ENCODE peak calls at places on chromosomes 4 and X, in six cellular contexts. One of them, this sample, is unnamed. For H3K27me3 and H3K36me3, the result is how much of the 10 kb centered on the place peaks cover.

GRCh38 chr4:74219241-74219640 is 61.3 kb downstream of the MTHFD2L start:
- DNase-seq in CD4-positive, alpha-beta memory T cell: no peak
- DNase-seq in thyroid gland: no peak
- DNase-seq in prostate gland: no peak
- DNase-seq in brain microvascular endothelial cell: no peak
- DNase-seq in pancreas: no peak
- DNase-seq in this sample: no peak

GRCh38 chr4:80265571-80266266 is 745 bp upstream of the FGF5 start:
- DNase-seq in CD4-positive, alpha-beta memory T cell: no peak
- DNase-seq in pancreas: no peak
- DNase-seq in thyroid gland: no peak
- DNase-seq in brain microvascular endothelial cell: peak
- DNase-seq in prostate gland: no peak
- DNase-seq in this sample: peak

GRCh38 chr4:147578057-147578476 is 39.1 kb upstream of the TMEM184C start:
- DNase-seq in pancreas: no peak
- DNase-seq in CD4-positive, alpha-beta memory T cell: no peak
- DNase-seq in thyroid gland: no peak
- DNase-seq in prostate gland: no peak
- DNase-seq in brain microvascular endothelial cell: peak
- DNase-seq in this sample: peak

GRCh38 chr4:159455675-159456235 is 352.9 kb downstream of the RAPGEF2 start:
- DNase-seq in CD4-positive, alpha-beta memory T cell: no peak
- DNase-seq in pancreas: no peak
- DNase-seq in brain microvascular endothelial cell: peak
- DNase-seq in prostate gland: no peak
- DNase-seq in thyroid gland: peak
- DNase-seq in this sample: peak

GRCh38 chrX:2500091-2500680 is 590 bp downstream of the DHRSX start:
- DNase-seq in pancreas: no peak
- DNase-seq in brain microvascular endothelial cell: peak
- DNase-seq in CD4-positive, alpha-beta memory T cell: peak
- DNase-seq in prostate gland: no peak
- DNase-seq in thyroid gland: peak
- DNase-seq in this sample: peak

GRCh38 chr4:140928880-140929279 is 172.7 kb upstream of the TBC1D9 start:
- DNase-seq in pancreas: no peak
- DNase-seq in brain microvascular endothelial cell: peak
- DNase-seq in thyroid gland: no peak
- DNase-seq in CD4-positive, alpha-beta memory T cell: no peak
- DNase-seq in prostate gland: no peak
- DNase-seq in this sample: peak

GRCh38 chr4:184420881-184421416 is 53.4 kb downstream of the IRF2 start:
- DNase-seq in CD4-positive, alpha-beta memory T cell: no peak
- DNase-seq in pancreas: no peak
- DNase-seq in thyroid gland: no peak
- DNase-seq in brain microvascular endothelial cell: no peak
- DNase-seq in prostate gland: no peak
- DNase-seq in this sample: no peak

GRCh38 chr4:13093170-13093569 is 391.0 kb downstream of the RAB28 start:
- DNase-seq in thyroid gland: no peak
- DNase-seq in pancreas: no peak
- DNase-seq in prostate gland: no peak
- DNase-seq in CD4-positive, alpha-beta memory T cell: no peak
- DNase-seq in brain microvascular endothelial cell: no peak
- DNase-seq in this sample: no peak

GRCh38 chr4:176949022-176949421 is 156.3 kb upstream of the VEGFC start:
- DNase-seq in thyroid gland: no peak
- DNase-seq in pancreas: no peak
- DNase-seq in brain microvascular endothelial cell: no peak
- DNase-seq in prostate gland: no peak
- DNase-seq in CD4-positive, alpha-beta memory T cell: no peak
- DNase-seq in this sample: peak

GRCh38 chrX:133005038-133005437 is 46.6 kb upstream of the HS6ST2 start:
- DNase-seq in CD4-positive, alpha-beta memory T cell: no peak
- DNase-seq in thyroid gland: no peak
- DNase-seq in brain microvascular endothelial cell: no peak
- DNase-seq in pancreas: no peak
- DNase-seq in prostate gland: no peak
- DNase-seq in this sample: no peak

GRCh38 chrX:131955099-131955777 is 67.9 kb upstream of the STK26 start:
- DNase-seq in pancreas: no peak
- DNase-seq in prostate gland: no peak
- DNase-seq in thyroid gland: no peak
- DNase-seq in CD4-positive, alpha-beta memory T cell: no peak
- DNase-seq in brain microvascular endothelial cell: no peak
- DNase-seq in this sample: no peak

GRCh38 chr4:54102747-54103146 is 2.8 kb downstream of the GSX2 start:
- DNase-seq in prostate gland: no peak
- DNase-seq in brain microvascular endothelial cell: no peak
- DNase-seq in pancreas: no peak
- DNase-seq in thyroid gland: no peak
- DNase-seq in CD4-positive, alpha-beta memory T cell: no peak
- DNase-seq in this sample: no peak

GRCh38 chr4:37381040-37381668 is 136.6 kb downstream of the NWD2 start:
- DNase-seq in prostate gland: no peak
- DNase-seq in thyroid gland: no peak
- DNase-seq in pancreas: no peak
- DNase-seq in brain microvascular endothelial cell: no peak
- DNase-seq in CD4-positive, alpha-beta memory T cell: no peak
- DNase-seq in this sample: no peak

GRCh38 chrX:10755477-10756334 is 135.3 kb upstream of the MID1 start:
- DNase-seq in CD4-positive, alpha-beta memory T cell: no peak
- DNase-seq in pancreas: no peak
- DNase-seq in thyroid gland: peak
- DNase-seq in brain microvascular endothelial cell: peak
- DNase-seq in prostate gland: peak
- DNase-seq in this sample: peak

GRCh38 chrX:11273544-11273943 is 19.7 kb upstream of the AMELX start:
- DNase-seq in thyroid gland: no peak
- DNase-seq in pancreas: no peak
- DNase-seq in CD4-positive, alpha-beta memory T cell: no peak
- DNase-seq in brain microvascular endothelial cell: no peak
- DNase-seq in prostate gland: no peak
- DNase-seq in this sample: no peak

GRCh38 chr4:126440297-126440696 is 1125.5 kb downstream of the FAT4 start:
- DNase-seq in pancreas: no peak
- DNase-seq in CD4-positive, alpha-beta memory T cell: no peak
- DNase-seq in brain microvascular endothelial cell: no peak
- DNase-seq in thyroid gland: no peak
- DNase-seq in prostate gland: no peak
- DNase-seq in this sample: no peak

GRCh38 chr4:8532245-8532781 is 47.9 kb upstream of the GPR78 start:
- DNase-seq in prostate gland: no peak
- DNase-seq in pancreas: no peak
- DNase-seq in thyroid gland: peak
- DNase-seq in CD4-positive, alpha-beta memory T cell: no peak
- DNase-seq in brain microvascular endothelial cell: no peak
- DNase-seq in this sample: no peak

GRCh38 chr4:70504733-70505132 is 13.6 kb upstream of the AMTN start:
- DNase-seq in prostate gland: no peak
- DNase-seq in brain microvascular endothelial cell: no peak
- DNase-seq in thyroid gland: no peak
- DNase-seq in CD4-positive, alpha-beta memory T cell: no peak
- DNase-seq in pancreas: no peak
- DNase-seq in this sample: no peak

GRCh38 chrX:111615227-111615626 is 65.7 kb upstream of the ALG13 start:
- DNase-seq in thyroid gland: no peak
- DNase-seq in brain microvascular endothelial cell: no peak
- DNase-seq in pancreas: no peak
- DNase-seq in prostate gland: no peak
- DNase-seq in CD4-positive, alpha-beta memory T cell: no peak
- DNase-seq in this sample: no peak

GRCh38 chrX:2874222-2875135 is 45.7 kb downstream of the GYG2 start:
- DNase-seq in thyroid gland: no peak
- DNase-seq in prostate gland: no peak
- DNase-seq in brain microvascular endothelial cell: no peak
- DNase-seq in CD4-positive, alpha-beta memory T cell: no peak
- DNase-seq in pancreas: no peak
- DNase-seq in this sample: no peak

DNA sequence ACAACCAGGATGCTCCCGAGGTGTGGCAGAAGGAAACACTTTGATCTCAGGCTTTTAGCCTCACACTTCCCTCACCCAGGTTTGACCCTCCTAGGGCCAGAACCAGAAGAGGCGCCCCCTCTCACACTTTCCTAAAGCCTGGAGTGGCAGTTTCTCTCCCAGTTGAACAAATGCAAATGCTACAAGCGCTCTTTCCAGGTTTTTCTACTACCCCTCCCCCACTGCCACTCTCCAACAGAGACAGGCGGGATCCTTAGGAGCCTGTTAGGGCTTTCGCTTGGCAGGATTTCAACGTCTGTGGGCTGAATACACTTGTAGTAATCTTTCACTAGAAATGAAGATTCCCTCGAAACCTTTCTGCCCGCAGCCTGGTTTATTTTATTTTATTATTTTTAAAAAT is 2.4 kb downstream of the TSC22D3 start:
- DNase-seq in pancreas: peak
- DNase-seq in brain microvascular endothelial cell: no peak
- DNase-seq in thyroid gland: peak
- DNase-seq in CD4-positive, alpha-beta memory T cell: no peak
- DNase-seq in prostate gland: no peak
- DNase-seq in this sample: no peak
- H3K4me3 ChIP-seq in pancreas: no peak
- H3K4me3 ChIP-seq in brain microvascular endothelial cell: no peak
- H3K4me3 ChIP-seq in thyroid gland: no peak
- H3K4me3 ChIP-seq in CD4-positive, alpha-beta memory T cell: no peak
- H3K4me3 ChIP-seq in prostate gland: peak
- H3K4me3 ChIP-seq in this sample: no peak

GRCh38 chr4:81358173-81358572 is 113.5 kb downstream of the RASGEF1B start:
- DNase-seq in thyroid gland: no peak
- DNase-seq in pancreas: no peak
- DNase-seq in prostate gland: no peak
- DNase-seq in brain microvascular endothelial cell: no peak
- DNase-seq in CD4-positive, alpha-beta memory T cell: no peak
- DNase-seq in this sample: no peak
- H3K27me3 ChIP-seq in thyroid gland: under half
- H3K27me3 ChIP-seq in pancreas: under half
- H3K27me3 ChIP-seq in prostate gland: under half
- H3K27me3 ChIP-seq in brain microvascular endothelial cell: under half
- H3K27me3 ChIP-seq in CD4-positive, alpha-beta memory T cell: under half
- H3K27me3 ChIP-seq in this sample: under half

GRCh38 chr4:2902126-2902525 is 58.5 kb downstream of the ADD1 start:
- DNase-seq in brain microvascular endothelial cell: no peak
- DNase-seq in prostate gland: no peak
- DNase-seq in CD4-positive, alpha-beta memory T cell: no peak
- DNase-seq in pancreas: no peak
- DNase-seq in thyroid gland: no peak
- DNase-seq in this sample: no peak
- H3K36me3 ChIP-seq in brain microvascular endothelial cell: half or more
- H3K36me3 ChIP-seq in prostate gland: under half
- H3K36me3 ChIP-seq in CD4-positive, alpha-beta memory T cell: half or more
- H3K36me3 ChIP-seq in pancreas: under half
- H3K36me3 ChIP-seq in thyroid gland: under half
- H3K36me3 ChIP-seq in this sample: under half

DNA sequence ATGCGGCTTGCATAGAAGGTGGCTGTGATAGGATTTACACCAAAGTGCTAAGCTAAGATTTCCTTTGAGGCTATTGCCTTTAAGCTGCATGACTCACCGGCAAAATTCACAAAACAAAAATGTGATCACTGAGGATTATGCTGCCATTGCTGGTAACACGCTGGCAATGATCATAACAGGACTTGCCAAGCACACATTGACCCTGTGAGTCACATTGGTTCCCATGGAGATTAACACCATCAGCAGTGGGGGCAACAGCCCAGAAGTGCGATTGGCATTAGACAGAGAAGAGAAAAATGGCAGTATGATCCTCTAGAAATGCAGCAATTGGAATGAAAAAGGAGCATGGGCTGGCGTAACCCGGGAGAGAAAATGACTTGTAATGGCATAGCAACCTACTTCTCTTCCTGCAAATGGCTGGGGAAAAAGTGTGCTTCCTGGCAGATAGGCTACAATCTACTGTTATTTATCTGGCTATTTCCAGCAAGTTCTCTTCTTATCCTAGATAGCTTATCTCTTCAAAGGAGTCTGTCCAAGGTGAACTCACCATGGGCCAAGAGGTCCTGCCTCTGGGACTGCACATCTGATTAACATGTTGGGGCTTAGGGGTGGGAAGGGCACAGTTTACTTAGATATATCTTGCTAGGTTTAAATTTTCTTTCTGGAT is 314.2 kb upstream of the IGFBP7 start:
- DNase-seq in prostate gland: no peak
- DNase-seq in CD4-positive, alpha-beta memory T cell: no peak
- DNase-seq in pancreas: peak
- DNase-seq in thyroid gland: no peak
- DNase-seq in brain microvascular endothelial cell: peak
- DNase-seq in this sample: peak
- H3K4me3 ChIP-seq in prostate gland: no peak
- H3K4me3 ChIP-seq in CD4-positive, alpha-beta memory T cell: no peak
- H3K4me3 ChIP-seq in pancreas: no peak
- H3K4me3 ChIP-seq in thyroid gland: no peak
- H3K4me3 ChIP-seq in brain microvascular endothelial cell: no peak
- H3K4me3 ChIP-seq in this sample: no peak

GRCh38 chr4:7436256-7436655 is 1.5 kb upstream of the PSAPL1 start:
- DNase-seq in pancreas: no peak
- DNase-seq in CD4-positive, alpha-beta memory T cell: no peak
- DNase-seq in thyroid gland: no peak
- DNase-seq in prostate gland: no peak
- DNase-seq in brain microvascular endothelial cell: no peak
- DNase-seq in this sample: no peak
- H3K27me3 ChIP-seq in pancreas: under half
- H3K27me3 ChIP-seq in CD4-positive, alpha-beta memory T cell: under half
- H3K27me3 ChIP-seq in thyroid gland: under half
- H3K27me3 ChIP-seq in prostate gland: under half
- H3K27me3 ChIP-seq in brain microvascular endothelial cell: under half
- H3K27me3 ChIP-seq in this sample: under half